ENCODE peak calls at places on chromosomes 2 and 18, in five cellular contexts. One of them, this sample, is unnamed.
A peak's percentile ranks its signal among the peaks of the same experiment; 100 is the strongest.

GRCh38 chr2:211181626-211182025 is 625.2 kb downstream of the CPS1 start:
- DNase-seq in tibial artery: no peak
- DNase-seq in endothelial cell of umbilical vein: no peak
- DNase-seq in thoracic aorta: no peak
- DNase-seq in mesothelial cell of epicardium: no peak
- DNase-seq in this sample: no peak

GRCh38 chr2:25323042-25323514 is 18.6 kb downstream of the DNMT3A start:
- DNase-seq in tibial artery: no peak
- DNase-seq in endothelial cell of umbilical vein: no peak
- DNase-seq in thoracic aorta: no peak
- DNase-seq in mesothelial cell of epicardium: no peak
- DNase-seq in this sample: no peak

GRCh38 chr18:24763765-24764548 is 303.5 kb downstream of the HRH4 start:
- DNase-seq in tibial artery: peak; percentile 30
- DNase-seq in endothelial cell of umbilical vein: no peak
- DNase-seq in thoracic aorta: no peak
- DNase-seq in mesothelial cell of epicardium: no peak
- DNase-seq in this sample: no peak

GRCh38 chr2:186523781-186524180 is 37.7 kb downstream of the ZC3H15 start:
- DNase-seq in tibial artery: no peak
- DNase-seq in endothelial cell of umbilical vein: no peak
- DNase-seq in thoracic aorta: no peak
- DNase-seq in mesothelial cell of epicardium: no peak
- DNase-seq in this sample: no peak

GRCh38 chr18:924987-925386 is 20.3 kb downstream of the ADCYAP1 start:
- DNase-seq in tibial artery: no peak
- DNase-seq in endothelial cell of umbilical vein: no peak
- DNase-seq in thoracic aorta: no peak
- DNase-seq in mesothelial cell of epicardium: no peak
- DNase-seq in this sample: no peak

GRCh38 chr2:23901966-23902942 is 24.7 kb downstream of the ATAD2B start:
- DNase-seq in tibial artery: no peak
- DNase-seq in endothelial cell of umbilical vein: no peak
- DNase-seq in thoracic aorta: no peak
- DNase-seq in mesothelial cell of epicardium: no peak
- DNase-seq in this sample: no peak

GRCh38 chr2:31886700-31887099 is 124.1 kb downstream of the MEMO1 start:
- DNase-seq in tibial artery: no peak
- DNase-seq in endothelial cell of umbilical vein: no peak
- DNase-seq in thoracic aorta: no peak
- DNase-seq in mesothelial cell of epicardium: no peak
- DNase-seq in this sample: no peak

GRCh38 chr2:176156959-176157498 is at the start of gene HOXD3:
- DNase-seq in tibial artery: no peak
- DNase-seq in endothelial cell of umbilical vein: peak; percentile 25
- DNase-seq in thoracic aorta: no peak
- DNase-seq in mesothelial cell of epicardium: no peak
- DNase-seq in this sample: no peak

GRCh38 chr2:109331081-109331480 is 202.1 kb downstream of the SH3RF3 start:
- DNase-seq in tibial artery: no peak
- DNase-seq in endothelial cell of umbilical vein: peak; percentile 62
- DNase-seq in thoracic aorta: no peak
- DNase-seq in mesothelial cell of epicardium: no peak
- DNase-seq in this sample: no peak

GRCh38 chr2:214484701-214485100 is 73.8 kb downstream of the VWC2L start:
- DNase-seq in tibial artery: no peak
- DNase-seq in endothelial cell of umbilical vein: no peak
- DNase-seq in thoracic aorta: no peak
- DNase-seq in mesothelial cell of epicardium: no peak
- DNase-seq in this sample: no peak

GRCh38 chr2:119174216-119174992 is 15.9 kb upstream of the C1QL2 start:
- DNase-seq in tibial artery: no peak
- DNase-seq in endothelial cell of umbilical vein: peak; percentile 20
- DNase-seq in thoracic aorta: no peak
- DNase-seq in mesothelial cell of epicardium: no peak
- DNase-seq in this sample: no peak

GRCh38 chr2:200352631-200353030 is 46.1 kb downstream of the SPATS2L start:
- DNase-seq in tibial artery: no peak
- DNase-seq in endothelial cell of umbilical vein: no peak
- DNase-seq in thoracic aorta: no peak
- DNase-seq in mesothelial cell of epicardium: no peak
- DNase-seq in this sample: no peak

GRCh38 chr2:133821107-133821760 is 253.0 kb upstream of the NCKAP5 start:
- DNase-seq in tibial artery: no peak
- DNase-seq in endothelial cell of umbilical vein: peak; percentile 38
- DNase-seq in thoracic aorta: no peak
- DNase-seq in mesothelial cell of epicardium: no peak
- DNase-seq in this sample: no peak

GRCh38 chr2:8524823-8525222 is 157.0 kb upstream of the ID2 start:
- DNase-seq in tibial artery: no peak
- DNase-seq in endothelial cell of umbilical vein: no peak
- DNase-seq in thoracic aorta: no peak
- DNase-seq in mesothelial cell of epicardium: no peak
- DNase-seq in this sample: no peak

GRCh38 chr2:31922542-31923408 is 88.0 kb downstream of the MEMO1 start:
- DNase-seq in tibial artery: no peak
- DNase-seq in endothelial cell of umbilical vein: no peak
- DNase-seq in thoracic aorta: no peak
- DNase-seq in mesothelial cell of epicardium: no peak
- DNase-seq in this sample: no peak

GRCh38 chr2:46841621-46842020 is 74.0 kb downstream of the MCFD2 start:
- DNase-seq in tibial artery: peak; percentile 52
- DNase-seq in endothelial cell of umbilical vein: no peak
- DNase-seq in thoracic aorta: no peak
- DNase-seq in mesothelial cell of epicardium: no peak
- DNase-seq in this sample: no peak

GRCh38 chr2:169664978-169665930 is 29.0 kb downstream of the CFAP210 start:
- DNase-seq in tibial artery: no peak
- DNase-seq in endothelial cell of umbilical vein: peak; percentile 21
- DNase-seq in thoracic aorta: no peak
- DNase-seq in mesothelial cell of epicardium: no peak
- DNase-seq in this sample: no peak

GRCh38 chr2:30266051-30266621 is 34.8 kb downstream of the LBH start:
- DNase-seq in tibial artery: peak; percentile 31
- DNase-seq in endothelial cell of umbilical vein: no peak
- DNase-seq in thoracic aorta: no peak
- DNase-seq in mesothelial cell of epicardium: no peak
- DNase-seq in this sample: no peak

GRCh38 chr2:12014088-12014960 is 267.9 kb downstream of the LPIN1 start:
- DNase-seq in tibial artery: peak; percentile 49
- DNase-seq in endothelial cell of umbilical vein: no peak
- DNase-seq in thoracic aorta: no peak
- DNase-seq in mesothelial cell of epicardium: no peak
- DNase-seq in this sample: no peak

DNA sequence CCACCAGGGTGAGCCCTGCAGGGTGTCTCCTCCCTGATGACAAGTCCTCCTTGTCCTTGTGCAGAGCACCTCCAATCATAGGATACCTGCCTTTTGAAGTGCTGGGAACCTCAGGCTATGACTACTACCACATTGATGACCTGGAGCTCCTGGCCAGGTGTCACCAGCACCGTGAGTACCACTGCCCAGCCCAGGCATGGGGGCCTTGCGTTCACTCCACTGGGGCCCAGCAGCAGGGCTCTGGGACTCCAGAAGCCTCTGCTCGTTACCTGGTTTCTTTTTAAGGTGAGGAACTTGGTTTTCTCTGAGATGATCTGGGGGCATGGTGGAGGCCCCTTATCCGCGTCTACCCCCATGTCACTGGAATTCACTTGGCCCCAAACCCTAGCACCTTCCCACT is 36.5 kb upstream of the RPL31 start:
- DNase-seq in tibial artery: no peak
- DNase-seq in endothelial cell of umbilical vein: no peak
- DNase-seq in thoracic aorta: no peak
- DNase-seq in mesothelial cell of epicardium: no peak
- DNase-seq in this sample: no peak
- TF ChIP-seq CTCF in tibial artery: no peak
- TF ChIP-seq CTCF in endothelial cell of umbilical vein: no peak
- TF ChIP-seq CTCF in thoracic aorta: no peak
- TF ChIP-seq CTCF in mesothelial cell of epicardium: no peak
- TF ChIP-seq CTCF in this sample: no peak

GRCh38 chr2:239315308-239315707 is 85.5 kb downstream of the HDAC4 start:
- DNase-seq in tibial artery: peak; percentile 2
- DNase-seq in endothelial cell of umbilical vein: no peak
- DNase-seq in thoracic aorta: no peak
- DNase-seq in mesothelial cell of epicardium: no peak
- DNase-seq in this sample: no peak

GRCh38 chr2:239319261-239319661 is 81.6 kb downstream of the HDAC4 start:
- DNase-seq in tibial artery: no peak
- DNase-seq in endothelial cell of umbilical vein: peak; percentile 78
- DNase-seq in thoracic aorta: no peak
- DNase-seq in mesothelial cell of epicardium: no peak
- DNase-seq in this sample: peak; percentile 24

GRCh38 chr2:239318091-239318725 is 82.6 kb downstream of the HDAC4 start:
- DNase-seq in tibial artery: peak; percentile 6
- DNase-seq in endothelial cell of umbilical vein: peak; percentile 13
- DNase-seq in thoracic aorta: no peak
- DNase-seq in mesothelial cell of epicardium: no peak
- DNase-seq in this sample: peak; percentile 8

GRCh38 chr2:239318790-239319189 is 82.0 kb downstream of the HDAC4 start:
- DNase-seq in tibial artery: peak; percentile 17
- DNase-seq in endothelial cell of umbilical vein: no peak
- DNase-seq in thoracic aorta: no peak
- DNase-seq in mesothelial cell of epicardium: no peak
- DNase-seq in this sample: no peak

DNA sequence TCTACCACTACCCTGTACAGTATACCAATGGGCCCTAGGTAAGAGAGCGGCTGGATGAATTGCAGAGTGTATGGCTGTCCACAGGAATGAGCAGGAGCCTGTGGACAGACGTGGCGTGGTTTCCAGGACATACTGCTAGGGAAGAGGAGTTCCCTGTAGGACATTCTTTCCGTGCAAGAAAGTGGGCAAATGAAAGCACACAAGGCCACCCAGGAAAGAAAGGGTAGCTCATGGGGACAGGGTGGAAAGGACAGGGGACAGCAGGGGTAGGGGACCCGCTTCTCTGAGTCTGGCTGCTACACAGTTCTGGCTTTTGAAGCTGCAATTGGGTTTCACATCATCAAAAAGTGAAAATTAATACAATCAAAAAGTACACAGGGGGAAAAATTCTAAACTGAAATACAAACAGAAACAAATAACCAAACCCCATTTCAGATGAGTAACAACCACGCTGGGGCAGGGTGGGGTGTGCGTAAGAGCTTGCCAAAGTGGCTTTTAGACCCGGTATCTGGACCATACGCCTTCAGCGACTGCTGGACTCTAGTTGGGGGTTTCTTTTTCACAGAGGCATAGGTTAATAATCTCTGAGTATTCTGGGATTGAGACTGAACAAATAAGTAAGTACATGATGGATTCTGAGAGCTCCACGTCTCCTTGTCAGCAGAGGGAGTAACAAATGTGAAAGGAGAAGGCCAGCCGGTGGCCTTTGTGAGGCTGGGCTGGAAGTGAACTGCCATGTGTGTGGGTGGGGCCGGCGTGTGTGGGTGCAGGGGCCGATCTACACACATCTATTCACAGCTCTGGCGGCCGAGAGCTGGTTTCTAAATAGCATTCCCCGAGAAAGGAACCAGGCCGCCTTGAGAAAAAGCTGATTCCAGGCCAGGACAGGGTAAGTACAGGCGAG is 84.0 kb downstream of the HDAC4 start:
- DNase-seq in tibial artery: peak; percentile 78
- DNase-seq in endothelial cell of umbilical vein: peak; percentile 35
- DNase-seq in thoracic aorta: peak; percentile 47
- DNase-seq in mesothelial cell of epicardium: peak; percentile 3
- DNase-seq in this sample: peak; percentile 45
- TF ChIP-seq CTCF in tibial artery: no peak
- TF ChIP-seq CTCF in endothelial cell of umbilical vein: no peak
- TF ChIP-seq CTCF in thoracic aorta: peak; percentile 10
- TF ChIP-seq CTCF in mesothelial cell of epicardium: no peak
- TF ChIP-seq CTCF in this sample: no peak

DNA sequence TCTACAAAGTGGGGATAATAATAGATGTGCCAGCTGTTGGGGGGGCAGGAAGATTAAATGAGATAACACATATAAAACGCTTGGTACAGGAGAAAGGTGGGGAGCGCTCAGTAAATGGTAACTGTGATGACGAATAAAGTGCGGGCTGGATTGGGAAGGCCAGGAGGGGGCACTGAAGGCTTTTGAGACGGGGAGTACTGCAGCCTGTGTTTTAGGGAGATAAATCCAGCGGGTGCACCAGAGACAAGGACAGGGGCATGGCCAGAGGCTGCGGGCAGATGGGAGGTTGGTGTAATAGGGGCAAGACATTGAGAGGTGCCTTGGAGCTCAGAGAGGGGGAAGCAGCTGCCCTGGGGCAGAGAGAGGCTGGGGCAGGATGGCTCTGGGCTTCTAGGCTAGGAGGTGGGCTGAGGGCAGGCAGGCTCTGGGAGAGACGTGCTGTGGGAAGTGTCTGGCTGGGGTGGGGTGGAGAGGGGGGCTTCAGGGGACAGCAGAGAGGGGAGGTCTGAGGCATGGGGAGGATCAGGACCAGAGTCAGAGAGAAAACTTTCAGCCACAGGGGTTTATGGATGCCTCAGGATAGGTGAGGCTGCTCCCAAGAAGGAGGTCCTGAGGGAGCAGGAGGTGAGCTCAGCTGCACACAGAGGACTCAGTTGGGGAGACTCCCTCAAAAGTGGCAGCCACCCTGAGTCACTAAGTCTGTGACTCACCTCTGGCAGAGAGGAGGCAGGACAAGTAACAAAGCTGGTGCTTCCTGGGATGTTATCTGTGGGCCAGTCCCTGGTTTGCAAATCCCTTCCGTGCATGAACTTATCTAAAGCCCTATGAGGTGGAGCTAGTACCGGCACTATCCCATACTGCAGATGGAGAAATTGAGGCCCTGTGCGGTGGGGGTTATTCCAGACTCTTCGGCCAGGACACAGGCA is 18.9 kb downstream of the TEX44 start:
- DNase-seq in tibial artery: peak; percentile 70
- DNase-seq in endothelial cell of umbilical vein: peak; percentile 55
- DNase-seq in thoracic aorta: peak; percentile 70
- DNase-seq in mesothelial cell of epicardium: no peak
- DNase-seq in this sample: no peak
- TF ChIP-seq CTCF in tibial artery: peak; percentile 29
- TF ChIP-seq CTCF in endothelial cell of umbilical vein: no peak
- TF ChIP-seq CTCF in thoracic aorta: no peak
- TF ChIP-seq CTCF in mesothelial cell of epicardium: no peak
- TF ChIP-seq CTCF in this sample: no peak

DNA sequence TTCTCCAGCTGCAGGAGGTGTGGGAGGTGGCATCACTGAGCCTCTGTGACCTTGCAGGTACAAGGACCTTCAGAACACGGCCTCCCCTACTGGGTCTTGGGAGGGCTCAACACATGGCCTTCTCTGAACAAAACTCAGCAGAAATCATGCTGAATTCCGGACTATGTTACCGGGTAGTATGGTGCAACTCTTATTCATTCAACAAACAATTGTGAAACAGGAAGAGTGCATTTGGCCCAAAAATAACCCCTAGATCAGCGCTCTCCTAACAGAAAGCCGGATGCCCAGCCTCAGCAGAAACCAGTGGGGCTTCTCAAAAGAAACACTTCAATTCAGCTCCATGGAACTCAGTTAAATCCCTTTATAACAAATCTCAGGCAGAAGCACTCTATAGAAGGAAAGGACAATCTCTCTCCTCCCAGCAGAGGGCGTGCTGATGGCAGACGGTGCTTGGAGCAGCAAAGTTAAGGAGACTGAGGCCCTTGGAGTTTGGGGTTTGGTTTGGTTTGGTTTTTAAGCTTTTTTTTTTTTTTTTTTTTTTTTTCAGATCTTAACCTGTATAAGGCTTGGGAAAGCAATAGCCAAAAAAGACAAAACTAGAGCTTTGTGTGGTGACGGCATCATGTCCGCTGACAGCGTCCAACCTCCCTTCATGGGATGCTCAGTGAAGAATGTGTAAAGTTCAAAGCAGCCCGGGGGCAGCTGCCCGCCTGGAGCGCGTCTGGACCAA is 104.2 kb upstream of the SALL3 start:
- DNase-seq in tibial artery: no peak
- DNase-seq in endothelial cell of umbilical vein: no peak
- DNase-seq in thoracic aorta: no peak
- DNase-seq in mesothelial cell of epicardium: no peak
- DNase-seq in this sample: no peak
- TF ChIP-seq CTCF in tibial artery: no peak
- TF ChIP-seq CTCF in endothelial cell of umbilical vein: peak; percentile 33
- TF ChIP-seq CTCF in thoracic aorta: no peak
- TF ChIP-seq CTCF in mesothelial cell of epicardium: peak; percentile 42
- TF ChIP-seq CTCF in this sample: no peak